ENCODE peak calls at places on chromosomes 1 and 21, in four cellular contexts. Y is astrocyte of the spinal cord, T is brain microvascular endothelial cell, M is AG09309. J is an unnamed sample.

GRCh38 chr1:150009604-150010387 is 730 bp downstream of the OTUD7B start:
- DNase-seq in Y (peak; percentile 85), T (peak; percentile 77), M (peak; percentile 49), J (peak; percentile 90)

GRCh38 chr1:36217667-36218066 is 6.6 kb upstream of the THRAP3 start:
- DNase-seq in Y (peak; percentile 50), T (peak; percentile 19), M (no peak), J (peak; percentile 41)

GRCh38 chr1:53342735-53343470 is 15.0 kb upstream of the LRP8 start:
- DNase-seq in Y (no peak), T (no peak), M (no peak), J (no peak)

GRCh38 chr1:78323311-78323710 is 167.5 kb upstream of the PTGFR start:
- DNase-seq in Y (no peak), T (no peak), M (no peak), J (peak; percentile 14)

GRCh38 chr1:62398377-62398776 is 38.5 kb upstream of the USP1 start:
- DNase-seq in Y (peak; percentile 74), T (peak; percentile 60), M (peak; percentile 50), J (peak; percentile 28)

GRCh38 chr1:20386682-20387081 is 96.0 kb downstream of the VWA5B1 start:
- DNase-seq in Y (no peak), T (no peak), M (no peak), J (no peak)

GRCh38 chr1:33686551-33686950 is 177.3 kb upstream of the HMGB4 start:
- DNase-seq in Y (no peak), T (no peak), M (no peak), J (no peak)

GRCh38 chr1:25634896-25635295 is 18.3 kb downstream of the MAN1C1 start:
- DNase-seq in Y (no peak), T (no peak), M (no peak), J (no peak)

GRCh38 chr1:67793562-67793961 is 39.7 kb downstream of the GNG12 start:
- DNase-seq in Y (peak; percentile 73), T (peak; percentile 51), M (no peak), J (no peak)

GRCh38 chr1:156096640-156097391 is 14.6 kb upstream of the MEX3A start:
- DNase-seq in Y (peak; percentile 83), T (peak; percentile 86), M (no peak), J (peak; percentile 82)

GRCh38 chr1:224543453-224543852 is 72.7 kb upstream of the CNIH3 start:
- DNase-seq in Y (no peak), T (no peak), M (no peak), J (no peak)

GRCh38 chr21:43866233-43866632 is 1.2 kb downstream of the AGPAT3 start:
- DNase-seq in Y (peak; percentile 72), T (peak; percentile 22), M (peak; percentile 10), J (peak; percentile 71)

GRCh38 chr1:68121536-68121935 is 71.1 kb upstream of the DIRAS3 start:
- DNase-seq in Y (peak; percentile 66), T (peak; percentile 77), M (no peak), J (peak; percentile 32)

GRCh38 chr1:198352975-198353695 is 187.3 kb downstream of the ATP6V1G3 start:
- DNase-seq in Y (no peak), T (no peak), M (no peak), J (no peak)

GRCh38 chr1:231666220-231666956 is 39.8 kb downstream of the DISC1 start:
- DNase-seq in Y (no peak), T (no peak), M (no peak), J (no peak)

GRCh38 chr1:57041901-57042300 is 76.1 kb upstream of the C8B start:
- DNase-seq in Y (no peak), T (no peak), M (no peak), J (no peak)

GRCh38 chr21:45590726-45591618 is 48.7 kb upstream of the SLC19A1 start:
- DNase-seq in Y (no peak), T (no peak), M (no peak), J (no peak)

GRCh38 chr1:184153731-184154130 is 102.2 kb downstream of the TSEN15 start:
- DNase-seq in Y (no peak), T (no peak), M (no peak), J (no peak)

GRCh38 chr21:26389971-26390641 is 183.0 kb downstream of the CYYR1 start:
- DNase-seq in Y (peak; percentile 56), T (peak; percentile 53), M (peak; percentile 47), J (peak; percentile 44)

GRCh38 chr1:114009393-114009792 is 30.1 kb downstream of the OLFML3 start:
- DNase-seq in Y (no peak), T (peak; percentile 15), M (no peak), J (peak; percentile 68)

GRCh38 chr1:198809247-198809646 is 170.4 kb downstream of the PTPRC start:
- DNase-seq in Y (peak; percentile 32), T (no peak), M (peak; percentile 14), J (peak; percentile 45)

GRCh38 chr1:244347942-244348341 is 103.8 kb downstream of the ADSS2 start:
- DNase-seq in Y (no peak), T (no peak), M (no peak), J (peak; percentile 84)

GRCh38 chr1:212506666-212507065 is 73.9 kb downstream of the NENF start:
- DNase-seq in Y (no peak), T (no peak), M (no peak), J (no peak)

GRCh38 chr1:178774263-178774662 is 49.2 kb downstream of the RALGPS2 start:
- DNase-seq in Y (peak; percentile 62), T (no peak), M (no peak), J (peak; percentile 53)

GRCh38 chr1:23904748-23905357 is 8.3 kb downstream of the CNR2 start:
- DNase-seq in Y (no peak), T (no peak), M (no peak), J (no peak)

GRCh38 chr1:216462061-216462775 is 39.0 kb upstream of the USH2A start:
- DNase-seq in Y (peak; percentile 56), T (no peak), M (no peak), J (peak; percentile 82)

GRCh38 chr21:39106881-39107462 is 76.3 kb downstream of the PSMG1 start:
- DNase-seq in Y (no peak), T (no peak), M (no peak), J (no peak)

GRCh38 chr21:36700961-36701911 is 2.3 kb downstream of the SIM2 start:
- DNase-seq in Y (no peak), T (no peak), M (no peak), J (no peak)

GRCh38 chr1:179305450-179305849 is 11.9 kb downstream of the SOAT1 start:
- DNase-seq in Y (no peak), T (no peak), M (no peak), J (peak; percentile 60)

GRCh38 chr1:211825990-211826389 is 4.6 kb downstream of the LPGAT1 start:
- DNase-seq in Y (peak; percentile 52), T (peak; percentile 41), M (peak; percentile 44), J (peak; percentile 54)

GRCh38 chr1:153357076-153357852 is 390 bp upstream of the S100A9 start:
- DNase-seq in Y (no peak), T (no peak), M (no peak), J (no peak)

GRCh38 chr1:231385118-231385748 is 36.9 kb downstream of the EGLN1 start:
- DNase-seq in Y (no peak), T (no peak), M (no peak), J (no peak)

GRCh38 chr1:145799806-145800205 is 24.1 kb downstream of the RNF115 start:
- DNase-seq in Y (no peak), T (no peak), M (no peak), J (no peak)

GRCh38 chr21:35855463-35855862 is 204.9 kb downstream of the SETD4 start:
- DNase-seq in Y (peak; percentile 16), T (no peak), M (no peak), J (no peak)

GRCh38 chr1:45569962-45570581 is 13.8 kb upstream of the NASP start:
- DNase-seq in Y (peak; percentile 73), T (peak; percentile 68), M (peak; percentile 25), J (peak; percentile 79)

GRCh38 chr1:45574105-45574626 is 9.7 kb upstream of the NASP start:
- DNase-seq in Y (no peak), T (no peak), M (no peak), J (no peak)

GRCh38 chr1:45569571-45569961 is 14.3 kb upstream of the NASP start:
- DNase-seq in Y (no peak), T (no peak), M (no peak), J (no peak)

GRCh38 chr1:45568421-45568820 is 15.4 kb upstream of the NASP start:
- DNase-seq in Y (no peak), T (no peak), M (no peak), J (no peak)

GRCh38 chr1:45573231-45573804 is 10.5 kb upstream of the NASP start:
- DNase-seq in Y (no peak), T (no peak), M (no peak), J (no peak)
- TF ChIP-seq CTCF in Y (no peak), T (peak; percentile 34), M (no peak), J (no peak)

DNA sequence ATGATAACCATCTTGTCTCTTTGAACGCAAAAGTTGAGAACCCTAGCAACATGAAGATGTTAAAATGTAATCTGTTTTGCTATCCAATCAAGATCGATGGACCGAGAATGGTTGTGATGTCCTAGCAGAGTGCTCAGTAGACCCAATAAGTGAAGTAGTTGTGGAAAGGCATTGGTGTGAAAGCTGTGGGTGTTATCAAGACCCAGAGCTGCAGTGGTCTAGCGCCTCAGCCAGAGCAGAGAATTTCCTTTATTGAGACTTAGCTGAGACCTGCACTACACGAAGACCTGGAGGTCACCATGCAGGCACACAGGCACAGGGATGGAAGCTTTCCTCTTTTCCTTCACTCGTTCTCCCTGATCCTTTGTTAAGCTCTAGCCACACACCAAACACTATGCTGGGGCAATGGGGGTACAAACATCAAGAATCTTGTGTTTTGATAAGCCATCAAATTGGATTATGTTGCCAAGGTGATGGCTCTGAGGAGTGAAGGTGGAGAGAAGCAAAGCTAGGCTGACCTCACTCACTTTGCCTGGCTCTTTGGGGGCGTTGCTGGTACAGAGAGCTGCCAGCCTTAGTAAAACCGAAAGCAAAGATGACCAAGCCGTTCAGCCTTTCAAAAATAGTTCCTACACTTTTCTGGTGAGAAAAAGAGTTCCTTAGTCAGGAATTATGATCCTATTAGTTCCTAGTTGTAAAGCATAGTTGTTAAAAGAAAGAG is 24.1 kb downstream of the METTL13 start:
- DNase-seq in Y (no peak), T (no peak), M (no peak), J (peak; percentile 23)
- H3K4me3 ChIP-seq in Y (no peak overlapping the region), T (no peak overlapping the region), M (no peak overlapping the region), J (peak overlapping the region; percentile 3)

DNA sequence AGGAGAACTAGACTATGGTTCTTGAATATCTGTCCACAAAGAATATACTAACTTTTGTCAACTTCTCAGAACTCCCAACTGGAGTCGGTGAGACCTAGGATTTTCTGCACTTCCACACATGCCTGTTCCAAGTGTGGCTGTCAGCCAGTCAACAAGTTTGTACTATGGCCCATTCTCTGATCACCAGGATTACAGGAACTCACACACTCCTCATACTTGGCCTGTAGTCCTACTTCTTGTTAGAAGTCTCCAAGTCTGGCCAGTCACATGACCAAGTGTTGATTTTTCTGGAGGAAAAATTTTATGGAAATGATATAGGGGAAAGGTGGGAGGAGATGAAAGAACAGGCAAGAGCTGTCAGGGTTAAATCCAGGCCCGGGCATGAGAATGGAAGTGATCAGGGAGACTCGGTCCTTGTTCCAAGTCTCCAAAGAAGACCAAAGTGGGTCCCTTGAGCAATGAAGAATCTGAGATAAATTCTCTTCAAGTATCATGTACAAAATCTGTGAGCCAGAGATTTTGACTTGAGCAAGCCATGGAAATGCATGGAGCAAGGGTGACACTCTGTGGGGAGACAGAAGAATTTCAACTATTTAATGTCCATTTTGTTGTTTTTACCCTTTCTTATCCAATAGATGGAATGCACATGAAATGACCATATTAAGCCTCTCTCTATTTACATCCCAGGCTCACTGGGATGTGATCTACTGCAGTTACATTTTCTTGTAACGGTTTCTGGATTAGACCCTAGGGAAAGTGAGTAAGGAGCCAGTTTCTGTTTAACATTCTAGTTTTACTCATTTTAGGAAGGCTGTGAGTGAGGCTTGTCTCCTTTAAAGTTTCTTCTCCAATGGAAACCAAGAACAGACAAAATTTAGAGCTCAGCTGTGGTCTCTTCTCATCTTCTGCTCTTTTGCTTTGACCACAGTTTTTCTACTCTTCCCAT is 320.9 kb downstream of the ASTN1 start:
- DNase-seq in Y (peak; percentile 43), T (no peak), M (peak; percentile 43), J (peak; percentile 20)
- TF ChIP-seq CTCF in Y (peak; percentile 26), T (peak; percentile 33), M (peak; percentile 50), J (peak; percentile 37)

GRCh38 chr1:205746757-205747412 is 3.1 kb downstream of the NUCKS1 start:
- DNase-seq in Y (no peak), T (no peak), M (no peak), J (peak; percentile 21)
- H3K4me3 ChIP-seq in Y (no peak overlapping the region), T (peak overlapping the region; percentile 9), M (no peak overlapping the region), J (peak overlapping the region; percentile 67)